ENCODE peak calls at places on chromosomes 5 and 9, in ten cellular contexts. A is psoas muscle, S is endodermal cell, E is lower lobe of right lung, M is foreskin keratinocyte, X is OCI-LY7, N is tibial artery, I is tibial nerve, U is H1, D is cardiac muscle cell. T is an unnamed sample.

GRCh38 chr5:87120518-87121314 is 147.0 kb upstream of the RASA1 start:
- DNase-seq in A (no peak), S (no peak), E (no peak), M (peak; percentile 100), X (no peak), N (no peak), I (no peak), U (no peak), D (no peak), T (no peak)

GRCh38 chr5:74009502-74009901 is 383.5 kb downstream of the ARHGEF28 start:
- DNase-seq in A (no peak), S (no peak), E (no peak), M (no peak), X (no peak), N (no peak), I (no peak), U (no peak), D (no peak), T (no peak)

GRCh38 chr5:53892236-53892635 is 331.8 kb downstream of the NDUFS4 start:
- DNase-seq in A (no peak), S (no peak), E (no peak), M (no peak), X (no peak), N (no peak), I (no peak), U (no peak), D (no peak), T (no peak)

GRCh38 chr9:113853333-113853732 is 22.8 kb upstream of the ZNF618 start:
- DNase-seq in A (no peak), S (peak; percentile 68), E (no peak), M (no peak), X (peak; percentile 24), N (no peak), I (no peak), U (no peak), D (peak; percentile 15), T (no peak)

GRCh38 chr5:147732552-147732883 is 50.0 kb downstream of the JAKMIP2 start:
- DNase-seq in A (no peak), S (no peak), E (no peak), M (no peak), X (no peak), N (no peak), I (no peak), U (no peak), D (no peak), T (no peak)

GRCh38 chr9:136700959-136701664 is 11.3 kb upstream of the DIPK1B start:
- DNase-seq in A (no peak), S (no peak), E (peak; percentile 54), M (no peak), X (no peak), N (no peak), I (no peak), U (no peak), D (no peak), T (no peak)

GRCh38 chr5:142924135-142924883 is 154.1 kb downstream of the ARHGAP26 start:
- DNase-seq in A (no peak), S (no peak), E (no peak), M (peak; percentile 12), X (peak; percentile 5), N (no peak), I (no peak), U (no peak), D (no peak), T (no peak)

GRCh38 chr9:90007516-90008430 is 403.0 kb downstream of the GADD45G start:
- DNase-seq in A (no peak), S (peak; percentile 65), E (no peak), M (peak; percentile 85), X (no peak), N (no peak), I (no peak), U (no peak), D (no peak), T (no peak)

GRCh38 chr9:134663084-134663483 is 21.5 kb downstream of the COL5A1 start:
- DNase-seq in A (no peak), S (no peak), E (no peak), M (no peak), X (no peak), N (peak; percentile 65), I (no peak), U (no peak), D (no peak), T (no peak)

GRCh38 chr9:134666208-134666607 is 24.6 kb downstream of the COL5A1 start:
- DNase-seq in A (no peak), S (no peak), E (no peak), M (no peak), X (no peak), N (peak; percentile 41), I (no peak), U (no peak), D (no peak), T (no peak)

GRCh38 chr9:134662143-134662876 is 20.7 kb downstream of the COL5A1 start:
- DNase-seq in A (peak; percentile 62), S (no peak), E (peak; percentile 48), M (peak; percentile 73), X (no peak), N (peak; percentile 89), I (no peak), U (no peak), D (peak; percentile 97), T (peak; percentile 88)

GRCh38 chr9:134663753-134664415 is 22.3 kb downstream of the COL5A1 start:
- DNase-seq in A (peak; percentile 11), S (no peak), E (no peak), M (no peak), X (no peak), N (peak; percentile 65), I (no peak), U (no peak), D (no peak), T (no peak)

DNA sequence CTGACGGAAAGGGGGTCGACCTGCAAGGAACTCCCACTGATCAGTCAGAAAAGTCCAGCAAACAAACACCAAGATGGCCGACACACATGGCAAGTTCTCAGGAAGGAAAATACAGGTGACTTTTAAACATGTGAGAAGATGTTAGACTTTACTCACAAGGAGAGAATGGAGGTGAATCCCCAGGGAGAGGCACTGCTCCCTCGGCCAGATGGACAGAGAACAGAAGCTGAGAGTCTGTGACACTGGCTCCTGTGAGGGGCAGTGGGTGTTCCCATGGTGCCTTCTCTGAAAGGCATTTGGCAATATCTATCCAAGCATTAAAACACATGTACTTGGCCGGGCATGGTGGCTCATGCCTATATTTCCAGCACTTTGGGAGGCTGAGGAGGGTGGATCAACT is 22.8 kb downstream of the COL5A1 start:
- DNase-seq in A (peak; percentile 7), S (no peak), E (no peak), M (no peak), X (no peak), N (peak; percentile 48), I (no peak), U (no peak), D (no peak), T (no peak)
- H3K4me1 ChIP-seq in A (no peaks in the 10 kb centered on the region), S (no peaks in the 10 kb centered on the region), E (peaks cover 19% of the 10 kb centered on the region), M (peaks cover 10% of the 10 kb centered on the region), X (no peaks in the 10 kb centered on the region), N (peaks cover 32% of the 10 kb centered on the region), I (no peaks in the 10 kb centered on the region), U (no peaks in the 10 kb centered on the region), D (peaks cover 37% of the 10 kb centered on the region), T (peaks cover 41% of the 10 kb centered on the region)

GRCh38 chr5:37722236-37723146 is 117.3 kb downstream of the GDNF start:
- DNase-seq in A (no peak), S (no peak), E (no peak), M (peak; percentile 94), X (no peak), N (no peak), I (no peak), U (no peak), D (no peak), T (no peak)

GRCh38 chr5:37727238-37727637 is 112.6 kb downstream of the GDNF start:
- DNase-seq in A (no peak), S (no peak), E (no peak), M (no peak), X (no peak), N (no peak), I (no peak), U (no peak), D (no peak), T (no peak)

GRCh38 chr5:37725185-37725584 is 114.7 kb downstream of the GDNF start:
- DNase-seq in A (no peak), S (no peak), E (no peak), M (no peak), X (no peak), N (no peak), I (no peak), U (no peak), D (no peak), T (no peak)

GRCh38 chr5:37723147-37723961 is 116.5 kb downstream of the GDNF start:
- DNase-seq in A (peak; percentile 34), S (peak; percentile 89), E (no peak), M (no peak), X (no peak), N (no peak), I (no peak), U (no peak), D (peak; percentile 40), T (no peak)

DNA sequence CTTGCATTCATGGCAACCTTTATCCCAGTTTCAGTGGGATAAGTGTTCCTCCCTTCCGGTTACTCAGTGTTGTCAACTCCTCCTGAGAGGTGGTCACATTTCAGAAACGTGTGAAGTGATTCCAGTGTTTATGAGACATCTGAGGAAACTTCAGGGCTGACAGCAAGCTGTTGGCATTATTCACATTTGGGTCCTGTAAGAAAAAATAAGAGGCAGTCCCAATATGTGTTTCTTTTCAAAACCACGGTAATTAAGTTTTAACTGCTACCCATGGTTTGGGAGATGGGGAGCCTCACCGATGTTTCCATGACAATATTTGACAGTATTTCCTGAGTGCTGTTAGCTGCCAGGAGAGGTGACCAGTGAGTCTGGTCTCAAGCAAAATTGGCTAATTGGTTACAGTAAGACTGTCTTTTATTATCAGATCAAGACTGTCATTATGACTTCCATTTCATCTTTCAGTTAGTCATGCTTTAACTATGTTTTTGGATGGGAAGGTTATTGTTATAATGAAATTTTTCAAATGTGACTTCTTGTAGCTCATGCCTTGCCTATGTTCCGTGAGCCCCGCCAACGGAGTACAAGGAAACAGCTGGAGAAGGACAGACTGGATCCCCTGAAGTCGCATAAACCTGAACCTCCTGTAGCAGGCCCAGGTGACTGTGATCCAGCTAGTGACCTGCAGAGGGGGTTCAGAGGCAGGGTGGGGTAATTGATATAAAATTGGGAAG is 115.3 kb downstream of the GDNF start:
- DNase-seq in A (no peak), S (no peak), E (no peak), M (no peak), X (no peak), N (no peak), I (no peak), U (no peak), D (no peak), T (no peak)
- TF ChIP-seq CTCF in A (no peak), S (peak; percentile 55), E (no peak), M (peak; percentile 11), X (no peak), N (no peak), I (no peak), U (peak; percentile 19), D (no peak), T (no peak)

GRCh38 chr5:173736923-173737412 is 120.5 kb upstream of the BOD1 start:
- DNase-seq in A (no peak), S (no peak), E (no peak), M (no peak), X (peak; percentile 86), N (no peak), I (no peak), U (no peak), D (peak; percentile 36), T (no peak)

GRCh38 chr5:173735171-173735570 is 118.7 kb upstream of the BOD1 start:
- DNase-seq in A (no peak), S (no peak), E (no peak), M (no peak), X (peak; percentile 72), N (no peak), I (no peak), U (no peak), D (peak; percentile 26), T (no peak)

GRCh38 chr5:173736374-173736773 is 119.9 kb upstream of the BOD1 start:
- DNase-seq in A (no peak), S (no peak), E (no peak), M (no peak), X (no peak), N (no peak), I (no peak), U (no peak), D (no peak), T (no peak)

GRCh38 chr5:173734716-173735115 is 118.3 kb upstream of the BOD1 start:
- DNase-seq in A (no peak), S (no peak), E (no peak), M (no peak), X (peak; percentile 59), N (no peak), I (no peak), U (no peak), D (no peak), T (no peak)

DNA sequence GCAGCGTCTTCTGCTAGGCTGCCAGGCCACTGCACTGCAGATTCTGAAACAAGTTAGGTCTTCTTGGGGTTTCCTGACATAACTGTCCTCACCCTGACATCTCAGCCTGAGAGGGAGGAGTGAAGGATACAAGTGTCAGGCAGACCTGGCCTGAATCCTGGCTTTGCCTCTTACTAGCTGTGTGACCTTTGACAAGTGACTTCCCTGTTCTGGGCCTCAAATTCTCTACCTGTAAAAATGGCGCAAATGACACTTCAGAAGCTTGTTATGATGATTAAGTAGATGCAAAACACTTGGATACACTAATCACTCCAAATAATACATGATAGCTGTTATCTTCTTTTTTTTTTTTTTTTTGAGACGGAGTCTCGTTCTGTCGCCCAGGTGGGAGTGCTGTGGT is 119.2 kb upstream of the BOD1 start:
- DNase-seq in A (no peak), S (no peak), E (no peak), M (no peak), X (no peak), N (no peak), I (no peak), U (no peak), D (no peak), T (no peak)
- H3K27ac ChIP-seq in A (no peak overlapping the region), S (no peak overlapping the region), E (no peak overlapping the region), M (no peak overlapping the region), X (peak overlapping the region; percentile 98), N (no peak overlapping the region), I (no peak overlapping the region), U (no peak overlapping the region), D (no peak overlapping the region), T (no peak overlapping the region)

GRCh38 chr9:14209399-14209990 is 104.4 kb downstream of the NFIB start:
- DNase-seq in A (no peak), S (no peak), E (no peak), M (no peak), X (no peak), N (no peak), I (no peak), U (no peak), D (no peak), T (no peak)
- H3K4me1 ChIP-seq in A (peaks cover 72% of the 10 kb centered on the region), S (no peaks in the 10 kb centered on the region), E (peaks cover 23% of the 10 kb centered on the region), M (peaks cover 41% of the 10 kb centered on the region), X (no peaks in the 10 kb centered on the region), N (peaks cover 11% of the 10 kb centered on the region), I (no peaks in the 10 kb centered on the region), U (peaks cover 6% of the 10 kb centered on the region), D (no peaks in the 10 kb centered on the region), T (peaks cover 4% of the 10 kb centered on the region)

T was measured in ascending aorta.